ENCODE peak calls at places on chromosomes 7 and 10, in seven cellular contexts. One of them, this sample, is unnamed.

GRCh38 chr7:151992375-151992774 is 33.1 kb upstream of the GALNT11 start:
- DNase-seq in activated effector memory CD4-positive, alpha-beta T cell treated with Interleukin-2 at 50 U/mL for 16 hours: no peak
- DNase-seq in AG08395: peak
- DNase-seq in Ammon's horn: peak
- DNase-seq in EL: peak
- DNase-seq in naive thymus-derived CD8-positive, alpha-beta T cell: peak
- DNase-seq in tibial artery: peak
- DNase-seq in this sample: peak

GRCh38 chr7:27155816-27156507 is 513 bp downstream of the HOXA7 start:
- DNase-seq in activated effector memory CD4-positive, alpha-beta T cell treated with Interleukin-2 at 50 U/mL for 16 hours: no peak
- DNase-seq in AG08395: no peak
- DNase-seq in Ammon's horn: no peak
- DNase-seq in EL: peak
- DNase-seq in naive thymus-derived CD8-positive, alpha-beta T cell: no peak
- DNase-seq in tibial artery: peak
- DNase-seq in this sample: peak

GRCh38 chr7:16446508-16446907 is 19.0 kb downstream of the SOSTDC1 start:
- DNase-seq in activated effector memory CD4-positive, alpha-beta T cell treated with Interleukin-2 at 50 U/mL for 16 hours: no peak
- DNase-seq in AG08395: no peak
- DNase-seq in Ammon's horn: no peak
- DNase-seq in EL: no peak
- DNase-seq in naive thymus-derived CD8-positive, alpha-beta T cell: no peak
- DNase-seq in tibial artery: no peak
- DNase-seq in this sample: no peak

GRCh38 chr10:131569851-131570715 is 258.6 kb upstream of the TCERG1L start:
- DNase-seq in activated effector memory CD4-positive, alpha-beta T cell treated with Interleukin-2 at 50 U/mL for 16 hours: no peak
- DNase-seq in AG08395: no peak
- DNase-seq in Ammon's horn: no peak
- DNase-seq in EL: no peak
- DNase-seq in naive thymus-derived CD8-positive, alpha-beta T cell: no peak
- DNase-seq in tibial artery: peak
- DNase-seq in this sample: no peak

GRCh38 chr10:126262971-126263370 is 125.3 kb downstream of the ADAM12 start:
- DNase-seq in activated effector memory CD4-positive, alpha-beta T cell treated with Interleukin-2 at 50 U/mL for 16 hours: no peak
- DNase-seq in AG08395: no peak
- DNase-seq in Ammon's horn: no peak
- DNase-seq in EL: no peak
- DNase-seq in naive thymus-derived CD8-positive, alpha-beta T cell: no peak
- DNase-seq in tibial artery: no peak
- DNase-seq in this sample: no peak

GRCh38 chr10:29119374-29119773 is 169.5 kb upstream of the LYZL1 start:
- DNase-seq in activated effector memory CD4-positive, alpha-beta T cell treated with Interleukin-2 at 50 U/mL for 16 hours: no peak
- DNase-seq in AG08395: peak
- DNase-seq in Ammon's horn: no peak
- DNase-seq in EL: peak
- DNase-seq in naive thymus-derived CD8-positive, alpha-beta T cell: no peak
- DNase-seq in tibial artery: no peak
- DNase-seq in this sample: peak

GRCh38 chr10:68800196-68800595 is 27.1 kb upstream of the STOX1 start:
- DNase-seq in activated effector memory CD4-positive, alpha-beta T cell treated with Interleukin-2 at 50 U/mL for 16 hours: no peak
- DNase-seq in AG08395: peak
- DNase-seq in Ammon's horn: no peak
- DNase-seq in EL: no peak
- DNase-seq in naive thymus-derived CD8-positive, alpha-beta T cell: no peak
- DNase-seq in tibial artery: no peak
- DNase-seq in this sample: no peak

GRCh38 chr10:129759214-129760002 is 204.7 kb downstream of the EBF3 start:
- DNase-seq in activated effector memory CD4-positive, alpha-beta T cell treated with Interleukin-2 at 50 U/mL for 16 hours: no peak
- DNase-seq in AG08395: no peak
- DNase-seq in Ammon's horn: peak
- DNase-seq in EL: no peak
- DNase-seq in naive thymus-derived CD8-positive, alpha-beta T cell: no peak
- DNase-seq in tibial artery: peak
- DNase-seq in this sample: peak

GRCh38 chr7:38178695-38179344 is 775 bp downstream of the STARD3NL start:
- DNase-seq in activated effector memory CD4-positive, alpha-beta T cell treated with Interleukin-2 at 50 U/mL for 16 hours: no peak
- DNase-seq in AG08395: peak
- DNase-seq in Ammon's horn: no peak
- DNase-seq in EL: no peak
- DNase-seq in naive thymus-derived CD8-positive, alpha-beta T cell: peak
- DNase-seq in tibial artery: no peak
- DNase-seq in this sample: no peak

GRCh38 chr7:137846588-137847417 is at the start of gene DGKI:
- DNase-seq in activated effector memory CD4-positive, alpha-beta T cell treated with Interleukin-2 at 50 U/mL for 16 hours: no peak
- DNase-seq in AG08395: peak
- DNase-seq in Ammon's horn: peak
- DNase-seq in EL: peak
- DNase-seq in naive thymus-derived CD8-positive, alpha-beta T cell: peak
- DNase-seq in tibial artery: no peak
- DNase-seq in this sample: no peak

GRCh38 chr10:129547583-129547982 is 80.5 kb downstream of the MGMT start:
- DNase-seq in activated effector memory CD4-positive, alpha-beta T cell treated with Interleukin-2 at 50 U/mL for 16 hours: no peak
- DNase-seq in AG08395: no peak
- DNase-seq in Ammon's horn: no peak
- DNase-seq in EL: no peak
- DNase-seq in naive thymus-derived CD8-positive, alpha-beta T cell: no peak
- DNase-seq in tibial artery: no peak
- DNase-seq in this sample: no peak

GRCh38 chr7:158028290-158028941 is 559.2 kb downstream of the PTPRN2 start:
- DNase-seq in activated effector memory CD4-positive, alpha-beta T cell treated with Interleukin-2 at 50 U/mL for 16 hours: no peak
- DNase-seq in AG08395: no peak
- DNase-seq in Ammon's horn: no peak
- DNase-seq in EL: no peak
- DNase-seq in naive thymus-derived CD8-positive, alpha-beta T cell: no peak
- DNase-seq in tibial artery: peak
- DNase-seq in this sample: no peak

GRCh38 chr7:21023841-21024502 is 237.3 kb upstream of the SP8 start:
- DNase-seq in activated effector memory CD4-positive, alpha-beta T cell treated with Interleukin-2 at 50 U/mL for 16 hours: no peak
- DNase-seq in AG08395: no peak
- DNase-seq in Ammon's horn: no peak
- DNase-seq in EL: no peak
- DNase-seq in naive thymus-derived CD8-positive, alpha-beta T cell: no peak
- DNase-seq in tibial artery: no peak
- DNase-seq in this sample: no peak

GRCh38 chr10:80405636-80406035 is 2.7 kb upstream of the PRXL2A start:
- DNase-seq in activated effector memory CD4-positive, alpha-beta T cell treated with Interleukin-2 at 50 U/mL for 16 hours: no peak
- DNase-seq in AG08395: no peak
- DNase-seq in Ammon's horn: peak
- DNase-seq in EL: no peak
- DNase-seq in naive thymus-derived CD8-positive, alpha-beta T cell: no peak
- DNase-seq in tibial artery: no peak
- DNase-seq in this sample: no peak

GRCh38 chr7:95104739-95105138 is 197.3 kb downstream of the PPP1R9A start:
- DNase-seq in activated effector memory CD4-positive, alpha-beta T cell treated with Interleukin-2 at 50 U/mL for 16 hours: no peak
- DNase-seq in AG08395: no peak
- DNase-seq in Ammon's horn: no peak
- DNase-seq in EL: peak
- DNase-seq in naive thymus-derived CD8-positive, alpha-beta T cell: no peak
- DNase-seq in tibial artery: no peak
- DNase-seq in this sample: peak

GRCh38 chr10:59585046-59585700 is 124.5 kb downstream of the SLC16A9 start:
- DNase-seq in activated effector memory CD4-positive, alpha-beta T cell treated with Interleukin-2 at 50 U/mL for 16 hours: no peak
- DNase-seq in AG08395: no peak
- DNase-seq in Ammon's horn: peak
- DNase-seq in EL: no peak
- DNase-seq in naive thymus-derived CD8-positive, alpha-beta T cell: no peak
- DNase-seq in tibial artery: no peak
- DNase-seq in this sample: no peak

GRCh38 chr7:6430974-6431373 is 16.8 kb downstream of the DAGLB start:
- DNase-seq in activated effector memory CD4-positive, alpha-beta T cell treated with Interleukin-2 at 50 U/mL for 16 hours: no peak
- DNase-seq in AG08395: no peak
- DNase-seq in Ammon's horn: no peak
- DNase-seq in EL: no peak
- DNase-seq in naive thymus-derived CD8-positive, alpha-beta T cell: no peak
- DNase-seq in tibial artery: no peak
- DNase-seq in this sample: no peak

GRCh38 chr10:23344251-23344841 is at the start of gene C10orf67:
- DNase-seq in activated effector memory CD4-positive, alpha-beta T cell treated with Interleukin-2 at 50 U/mL for 16 hours: no peak
- DNase-seq in AG08395: no peak
- DNase-seq in Ammon's horn: peak
- DNase-seq in EL: peak
- DNase-seq in naive thymus-derived CD8-positive, alpha-beta T cell: peak
- DNase-seq in tibial artery: no peak
- DNase-seq in this sample: peak

GRCh38 chr7:51102828-51103227 is 213.8 kb downstream of the COBL start:
- DNase-seq in activated effector memory CD4-positive, alpha-beta T cell treated with Interleukin-2 at 50 U/mL for 16 hours: no peak
- DNase-seq in AG08395: no peak
- DNase-seq in Ammon's horn: no peak
- DNase-seq in EL: peak
- DNase-seq in naive thymus-derived CD8-positive, alpha-beta T cell: no peak
- DNase-seq in tibial artery: no peak
- DNase-seq in this sample: no peak

GRCh38 chr10:103789771-103790201 is 65.6 kb downstream of the SH3PXD2A start:
- DNase-seq in activated effector memory CD4-positive, alpha-beta T cell treated with Interleukin-2 at 50 U/mL for 16 hours: no peak
- DNase-seq in AG08395: no peak
- DNase-seq in Ammon's horn: no peak
- DNase-seq in EL: no peak
- DNase-seq in naive thymus-derived CD8-positive, alpha-beta T cell: peak
- DNase-seq in tibial artery: no peak
- DNase-seq in this sample: no peak

GRCh38 chr7:155457544-155458316 is at the start of gene EN2:
- DNase-seq in activated effector memory CD4-positive, alpha-beta T cell treated with Interleukin-2 at 50 U/mL for 16 hours: no peak
- DNase-seq in AG08395: no peak
- DNase-seq in Ammon's horn: no peak
- DNase-seq in EL: no peak
- DNase-seq in naive thymus-derived CD8-positive, alpha-beta T cell: no peak
- DNase-seq in tibial artery: no peak
- DNase-seq in this sample: no peak

GRCh38 chr7:115693779-115694178 is 336.8 kb downstream of the TFEC start:
- DNase-seq in activated effector memory CD4-positive, alpha-beta T cell treated with Interleukin-2 at 50 U/mL for 16 hours: no peak
- DNase-seq in AG08395: no peak
- DNase-seq in Ammon's horn: no peak
- DNase-seq in EL: no peak
- DNase-seq in naive thymus-derived CD8-positive, alpha-beta T cell: no peak
- DNase-seq in tibial artery: no peak
- DNase-seq in this sample: no peak

GRCh38 chr7:155353256-155353897 is 55.7 kb downstream of the INSIG1 start:
- DNase-seq in activated effector memory CD4-positive, alpha-beta T cell treated with Interleukin-2 at 50 U/mL for 16 hours: no peak
- DNase-seq in AG08395: no peak
- DNase-seq in Ammon's horn: no peak
- DNase-seq in EL: no peak
- DNase-seq in naive thymus-derived CD8-positive, alpha-beta T cell: no peak
- DNase-seq in tibial artery: peak
- DNase-seq in this sample: no peak

GRCh38 chr10:59877191-59877671 is 29.1 kb downstream of the CCDC6 start:
- DNase-seq in activated effector memory CD4-positive, alpha-beta T cell treated with Interleukin-2 at 50 U/mL for 16 hours: no peak
- DNase-seq in AG08395: peak
- DNase-seq in Ammon's horn: no peak
- DNase-seq in EL: peak
- DNase-seq in naive thymus-derived CD8-positive, alpha-beta T cell: no peak
- DNase-seq in tibial artery: no peak
- DNase-seq in this sample: no peak

GRCh38 chr7:1536768-1537630 is 6.5 kb downstream of the MAFK start:
- DNase-seq in activated effector memory CD4-positive, alpha-beta T cell treated with Interleukin-2 at 50 U/mL for 16 hours: no peak
- DNase-seq in AG08395: peak
- DNase-seq in Ammon's horn: peak
- DNase-seq in EL: peak
- DNase-seq in naive thymus-derived CD8-positive, alpha-beta T cell: no peak
- DNase-seq in tibial artery: peak
- DNase-seq in this sample: peak

GRCh38 chr7:94042381-94042780 is 38.2 kb upstream of the BET1 start:
- DNase-seq in activated effector memory CD4-positive, alpha-beta T cell treated with Interleukin-2 at 50 U/mL for 16 hours: no peak
- DNase-seq in AG08395: no peak
- DNase-seq in Ammon's horn: no peak
- DNase-seq in EL: no peak
- DNase-seq in naive thymus-derived CD8-positive, alpha-beta T cell: no peak
- DNase-seq in tibial artery: no peak
- DNase-seq in this sample: no peak

GRCh38 chr7:101984997-101985645 is 167.7 kb downstream of the CUX1 start:
- DNase-seq in activated effector memory CD4-positive, alpha-beta T cell treated with Interleukin-2 at 50 U/mL for 16 hours: no peak
- DNase-seq in AG08395: no peak
- DNase-seq in Ammon's horn: no peak
- DNase-seq in EL: no peak
- DNase-seq in naive thymus-derived CD8-positive, alpha-beta T cell: no peak
- DNase-seq in tibial artery: peak
- DNase-seq in this sample: no peak

GRCh38 chr7:90433221-90433620 is 30.0 kb downstream of the CLDN12 start:
- DNase-seq in activated effector memory CD4-positive, alpha-beta T cell treated with Interleukin-2 at 50 U/mL for 16 hours: no peak
- DNase-seq in AG08395: no peak
- DNase-seq in Ammon's horn: no peak
- DNase-seq in EL: no peak
- DNase-seq in naive thymus-derived CD8-positive, alpha-beta T cell: no peak
- DNase-seq in tibial artery: no peak
- DNase-seq in this sample: no peak

GRCh38 chr7:149229526-149229925 is 9.9 kb upstream of the ZNF212 start:
- DNase-seq in activated effector memory CD4-positive, alpha-beta T cell treated with Interleukin-2 at 50 U/mL for 16 hours: no peak
- DNase-seq in AG08395: no peak
- DNase-seq in Ammon's horn: no peak
- DNase-seq in EL: no peak
- DNase-seq in naive thymus-derived CD8-positive, alpha-beta T cell: no peak
- DNase-seq in tibial artery: no peak
- DNase-seq in this sample: no peak

GRCh38 chr10:72310241-72310633 is 36.5 kb downstream of the DDIT4 start:
- DNase-seq in activated effector memory CD4-positive, alpha-beta T cell treated with Interleukin-2 at 50 U/mL for 16 hours: no peak
- DNase-seq in AG08395: no peak
- DNase-seq in Ammon's horn: no peak
- DNase-seq in EL: peak
- DNase-seq in naive thymus-derived CD8-positive, alpha-beta T cell: no peak
- DNase-seq in tibial artery: no peak
- DNase-seq in this sample: no peak

GRCh38 chr7:74379938-74380337 is 73.8 kb upstream of the GTF2IRD1 start:
- DNase-seq in activated effector memory CD4-positive, alpha-beta T cell treated with Interleukin-2 at 50 U/mL for 16 hours: no peak
- DNase-seq in AG08395: no peak
- DNase-seq in Ammon's horn: peak
- DNase-seq in EL: no peak
- DNase-seq in naive thymus-derived CD8-positive, alpha-beta T cell: no peak
- DNase-seq in tibial artery: peak
- DNase-seq in this sample: no peak

GRCh38 chr7:79786187-79786586 is 332.7 kb upstream of the MAGI2 start:
- DNase-seq in activated effector memory CD4-positive, alpha-beta T cell treated with Interleukin-2 at 50 U/mL for 16 hours: no peak
- DNase-seq in AG08395: no peak
- DNase-seq in Ammon's horn: no peak
- DNase-seq in EL: no peak
- DNase-seq in naive thymus-derived CD8-positive, alpha-beta T cell: no peak
- DNase-seq in tibial artery: no peak
- DNase-seq in this sample: no peak

GRCh38 chr7:22094413-22095304 is 149.0 kb upstream of the CDCA7L start:
- DNase-seq in activated effector memory CD4-positive, alpha-beta T cell treated with Interleukin-2 at 50 U/mL for 16 hours: no peak
- DNase-seq in AG08395: peak
- DNase-seq in Ammon's horn: no peak
- DNase-seq in EL: peak
- DNase-seq in naive thymus-derived CD8-positive, alpha-beta T cell: no peak
- DNase-seq in tibial artery: no peak
- DNase-seq in this sample: no peak

GRCh38 chr10:38600146-38600545 is 506.0 kb downstream of the ZNF37A start:
- DNase-seq in activated effector memory CD4-positive, alpha-beta T cell treated with Interleukin-2 at 50 U/mL for 16 hours: no peak
- DNase-seq in AG08395: no peak
- DNase-seq in Ammon's horn: no peak
- DNase-seq in EL: no peak
- DNase-seq in naive thymus-derived CD8-positive, alpha-beta T cell: no peak
- DNase-seq in tibial artery: no peak
- DNase-seq in this sample: no peak

GRCh38 chr10:103666109-103666508 is 172.6 kb downstream of the NEURL1 start:
- DNase-seq in activated effector memory CD4-positive, alpha-beta T cell treated with Interleukin-2 at 50 U/mL for 16 hours: no peak
- DNase-seq in AG08395: peak
- DNase-seq in Ammon's horn: no peak
- DNase-seq in EL: peak
- DNase-seq in naive thymus-derived CD8-positive, alpha-beta T cell: no peak
- DNase-seq in tibial artery: no peak
- DNase-seq in this sample: no peak

GRCh38 chr10:120613180-120613579 is 156.2 kb downstream of the PLPP4 start:
- DNase-seq in activated effector memory CD4-positive, alpha-beta T cell treated with Interleukin-2 at 50 U/mL for 16 hours: no peak
- DNase-seq in AG08395: no peak
- DNase-seq in Ammon's horn: no peak
- DNase-seq in EL: no peak
- DNase-seq in naive thymus-derived CD8-positive, alpha-beta T cell: no peak
- DNase-seq in tibial artery: no peak
- DNase-seq in this sample: no peak

GRCh38 chr10:133355991-133356390 is 1.8 kb downstream of the FUOM start:
- DNase-seq in activated effector memory CD4-positive, alpha-beta T cell treated with Interleukin-2 at 50 U/mL for 16 hours: no peak
- DNase-seq in AG08395: no peak
- DNase-seq in Ammon's horn: no peak
- DNase-seq in EL: no peak
- DNase-seq in naive thymus-derived CD8-positive, alpha-beta T cell: no peak
- DNase-seq in tibial artery: no peak
- DNase-seq in this sample: no peak

GRCh38 chr7:64655811-64656210 is 10.1 kb upstream of the ZNF107 start:
- DNase-seq in activated effector memory CD4-positive, alpha-beta T cell treated with Interleukin-2 at 50 U/mL for 16 hours: no peak
- DNase-seq in AG08395: no peak
- DNase-seq in Ammon's horn: no peak
- DNase-seq in EL: no peak
- DNase-seq in naive thymus-derived CD8-positive, alpha-beta T cell: no peak
- DNase-seq in tibial artery: no peak
- DNase-seq in this sample: no peak

This sample was measured in uterus.